ENCODE peak calls at places on chromosome 3, in five cellular contexts. F is mesothelial cell of epicardium, S is osteoblast, Z is tibial nerve, K is amygdala. U is an unnamed sample.
A peak's percentile ranks its signal among the peaks of the same experiment; 100 is the strongest.

GRCh38 chr3:128804017-128804816 is 75.2 kb upstream of the ACAD9 start:
- DNase-seq in S (no peak), F (no peak), K (no peak), Z (no peak), U (no peak)

GRCh38 chr3:75265897-75266296 is 398.2 kb upstream of the FRG2C start:
- DNase-seq in F (no peak), S (no peak), K (no peak), Z (no peak), U (no peak)

GRCh38 chr3:58793938-58794337 is 127.4 kb upstream of the FAM3D start:
- DNase-seq in Z (no peak), S (no peak), K (no peak), F (no peak), U (no peak)

GRCh38 chr3:196098365-196098764 is 16.5 kb upstream of the TFRC start:
- DNase-seq in F (no peak), K (no peak), Z (no peak), S (no peak), U (no peak)

GRCh38 chr3:99170867-99171517 is 269.5 kb upstream of the DCBLD2 start:
- DNase-seq in K (no peak), S (no peak), F (no peak), Z (no peak), U (no peak)

GRCh38 chr3:48268936-48269551 is 28.1 kb downstream of the ZNF589 start:
- DNase-seq in K (no peak), Z (peak; percentile 17), F (no peak), S (no peak), U (no peak)

GRCh38 chr3:51384145-51384729 is 854 bp upstream of the MANF start:
- DNase-seq in S (peak; percentile 94), Z (no peak), K (no peak), F (no peak), U (no peak)

GRCh38 chr3:197364410-197365071 is 66.1 kb upstream of the DLG1 start:
- DNase-seq in F (peak; percentile 19), Z (no peak), K (no peak), S (peak; percentile 43), U (no peak)

U was measured in iPS DF 19.7.